ENCODE peak calls at places on chromosomes 5 and 9, in six cellular contexts. T is mammary epithelial cell, X is pancreas, U is brain microvascular endothelial cell, I is adrenal gland, P is fibroblast of lung. D is an unnamed sample. For H3K36me3, the result is how much of the 10 kb centered on the place peaks cover.

GRCh38 chr9:86034863-86035734 is 64.3 kb downstream of the GOLM1 start:
- DNase-seq in U (peak), X (peak), I (peak), T (peak), P (peak), D (peak)

GRCh38 chr5:176429972-176430371 is 13.6 kb upstream of the CLTB start:
- DNase-seq in I (no peak), X (no peak), U (no peak), T (no peak), P (no peak), D (no peak)

GRCh38 chr5:119273391-119273839 is 82.4 kb upstream of the TNFAIP8 start:
- DNase-seq in U (no peak), X (no peak), I (no peak), P (no peak), T (no peak), D (no peak)

GRCh38 chr5:122077451-122078115 is 476 bp downstream of the LOX start:
- DNase-seq in U (peak), X (peak), P (no peak), I (peak), T (peak), D (no peak)

GRCh38 chr9:2809692-2810423 is 34.0 kb downstream of the PUM3 start:
- DNase-seq in T (no peak), I (peak), P (peak), U (peak), X (no peak), D (peak)

GRCh38 chr5:66197764-66198405 is 53.8 kb downstream of the SREK1 start:
- DNase-seq in P (peak), T (no peak), U (peak), I (no peak), X (no peak), D (no peak)

GRCh38 chr5:156147948-156148285 is 179.0 kb upstream of the SGCD start:
- DNase-seq in X (no peak), U (no peak), T (no peak), P (peak), I (no peak), D (no peak)

GRCh38 chr5:167684251-167684650 is 607.2 kb upstream of the WWC1 start:
- DNase-seq in X (no peak), I (no peak), T (peak), P (peak), U (no peak), D (peak)

GRCh38 chr9:10366171-10366779 is 246.5 kb downstream of the PTPRD start:
- DNase-seq in T (peak), X (peak), U (peak), P (peak), I (no peak), D (peak)

GRCh38 chr9:98083566-98084135 is 27.1 kb downstream of the NANS start:
- DNase-seq in I (no peak), X (no peak), P (no peak), U (no peak), T (no peak), D (no peak)

GRCh38 chr9:133619791-133620190 is 10.6 kb upstream of the FAM163B start:
- DNase-seq in T (no peak), I (no peak), U (no peak), X (no peak), P (no peak), D (no peak)

GRCh38 chr9:137387034-137387890 is 35.7 kb downstream of the EXD3 start:
- DNase-seq in I (no peak), P (no peak), X (no peak), T (no peak), U (no peak), D (no peak)

GRCh38 chr5:69450116-69450515 is 35.2 kb downstream of the MARVELD2 start:
- DNase-seq in P (peak), X (no peak), T (peak), U (peak), I (no peak), D (peak)

GRCh38 chr9:15505927-15506326 is 4.8 kb downstream of the PSIP1 start:
- DNase-seq in X (no peak), P (no peak), I (no peak), T (no peak), U (no peak), D (no peak)

GRCh38 chr5:72661405-72661804 is 154.2 kb upstream of the ZNF366 start:
- DNase-seq in I (no peak), P (peak), T (no peak), U (no peak), X (no peak), D (peak)

GRCh38 chr5:101018299-101018698 is 115.2 kb upstream of the ST8SIA4 start:
- DNase-seq in I (no peak), T (no peak), X (no peak), U (no peak), P (peak), D (no peak)

GRCh38 chr5:147051193-147051592 is 172.6 kb upstream of the PPP2R2B start:
- DNase-seq in T (peak), U (no peak), P (peak), I (no peak), X (no peak), D (no peak)

GRCh38 chr5:17990168-17990567 is 355.9 kb downstream of the TAF11L14 start:
- DNase-seq in X (no peak), P (no peak), U (no peak), I (no peak), T (no peak), D (no peak)

GRCh38 chr5:107365355-107366109 is 305.2 kb downstream of the EFNA5 start:
- DNase-seq in X (no peak), I (no peak), U (peak), T (no peak), P (peak), D (peak)

GRCh38 chr5:44809956-44810276 is 1.2 kb downstream of the MRPS30 start:
- DNase-seq in X (no peak), U (no peak), I (no peak), T (no peak), P (no peak), D (no peak)

GRCh38 chr9:95025213-95026170 is 292.0 kb downstream of the FANCC start:
- DNase-seq in I (peak), X (peak), T (peak), P (peak), U (peak), D (no peak)

GRCh38 chr5:65969539-65970393 is 43.4 kb downstream of the ERBIN start:
- DNase-seq in X (no peak), T (no peak), P (no peak), I (no peak), U (no peak), D (no peak)

GRCh38 chr5:35253582-35253981 is 23.3 kb upstream of the PRLR start:
- DNase-seq in T (no peak), X (no peak), U (no peak), I (no peak), P (no peak), D (no peak)

GRCh38 chr5:136655429-136655828 is 290.1 kb upstream of the TRPC7 start:
- DNase-seq in T (no peak), I (no peak), P (peak), X (no peak), U (peak), D (peak)

GRCh38 chr9:122190597-122191381 is 31.1 kb downstream of the MORN5 start:
- DNase-seq in U (no peak), X (no peak), I (no peak), P (no peak), T (peak), D (peak)

GRCh38 chr5:149358294-149358651 is 427 bp downstream of the PCYOX1L start:
- DNase-seq in P (no peak), T (no peak), X (peak), U (no peak), I (peak), D (no peak)

GRCh38 chr5:174424219-174425053 is 299.9 kb upstream of the MSX2 start:
- DNase-seq in X (no peak), I (peak), U (no peak), P (no peak), T (no peak), D (no peak)

GRCh38 chr5:8517461-8517860 is 648.5 kb downstream of the MTRR start:
- DNase-seq in X (no peak), U (peak), T (peak), P (no peak), I (no peak), D (peak)

GRCh38 chr9:83239787-83240186 is 176.8 kb upstream of the RASEF start:
- DNase-seq in P (no peak), X (no peak), I (no peak), T (no peak), U (no peak), D (no peak)

GRCh38 chr9:120768247-120768646 is 25.0 kb downstream of the FBXW2 start:
- DNase-seq in P (no peak), T (no peak), I (no peak), X (no peak), U (no peak), D (no peak)

GRCh38 chr5:150626853-150627276 is 13.6 kb upstream of the SYNPO start:
- DNase-seq in X (peak), I (peak), P (peak), T (peak), U (no peak), D (peak)

GRCh38 chr9:34654317-34655083 is 2.5 kb downstream of the IL11RA start:
- DNase-seq in T (no peak), I (peak), P (no peak), U (no peak), X (peak), D (no peak)

GRCh38 chr9:6877671-6878161 is 119.9 kb downstream of the KDM4C start:
- DNase-seq in X (no peak), P (peak), I (no peak), U (peak), T (peak), D (peak)

GRCh38 chr9:131860430-131860829 is 120.6 kb upstream of the RAPGEF1 start:
- DNase-seq in I (no peak), U (no peak), P (no peak), T (no peak), X (no peak), D (no peak)

GRCh38 chr9:131854906-131855504 is 115.1 kb upstream of the RAPGEF1 start:
- DNase-seq in I (no peak), X (no peak), P (peak), U (no peak), T (no peak), D (no peak)

GRCh38 chr9:131853434-131853833 is 113.6 kb upstream of the RAPGEF1 start:
- DNase-seq in T (no peak), X (no peak), P (no peak), U (no peak), I (no peak), D (no peak)

GRCh38 chr9:131854334-131854733 is 114.5 kb upstream of the RAPGEF1 start:
- DNase-seq in P (no peak), X (no peak), I (no peak), T (no peak), U (no peak), D (no peak)

GRCh38 chr9:131856105-131856504 is 116.2 kb upstream of the RAPGEF1 start:
- DNase-seq in U (no peak), X (no peak), T (no peak), I (no peak), P (no peak), D (no peak)
- TF ChIP-seq CTCF in U (peak), X (no peak), T (no peak), I (no peak), P (no peak), D (no peak)

GRCh38 chr9:27618066-27618465 is 44.8 kb upstream of the C9orf72 start:
- DNase-seq in P (no peak), T (no peak), U (no peak), I (no peak), X (no peak), D (peak)

GRCh38 chr9:27614551-27614950 is 41.3 kb upstream of the C9orf72 start:
- DNase-seq in P (no peak), T (no peak), I (no peak), U (no peak), X (no peak), D (no peak)

GRCh38 chr9:27622688-27623340 is 49.5 kb upstream of the C9orf72 start:
- DNase-seq in P (no peak), T (no peak), X (no peak), U (no peak), I (no peak), D (peak)

GRCh38 chr9:27619743-27620142 is 46.5 kb upstream of the C9orf72 start:
- DNase-seq in X (no peak), U (no peak), I (no peak), T (no peak), P (no peak), D (no peak)
- H3K4me3 ChIP-seq in X (no peak), U (no peak), I (no peak), T (no peak), P (no peak), D (no peak)

DNA sequence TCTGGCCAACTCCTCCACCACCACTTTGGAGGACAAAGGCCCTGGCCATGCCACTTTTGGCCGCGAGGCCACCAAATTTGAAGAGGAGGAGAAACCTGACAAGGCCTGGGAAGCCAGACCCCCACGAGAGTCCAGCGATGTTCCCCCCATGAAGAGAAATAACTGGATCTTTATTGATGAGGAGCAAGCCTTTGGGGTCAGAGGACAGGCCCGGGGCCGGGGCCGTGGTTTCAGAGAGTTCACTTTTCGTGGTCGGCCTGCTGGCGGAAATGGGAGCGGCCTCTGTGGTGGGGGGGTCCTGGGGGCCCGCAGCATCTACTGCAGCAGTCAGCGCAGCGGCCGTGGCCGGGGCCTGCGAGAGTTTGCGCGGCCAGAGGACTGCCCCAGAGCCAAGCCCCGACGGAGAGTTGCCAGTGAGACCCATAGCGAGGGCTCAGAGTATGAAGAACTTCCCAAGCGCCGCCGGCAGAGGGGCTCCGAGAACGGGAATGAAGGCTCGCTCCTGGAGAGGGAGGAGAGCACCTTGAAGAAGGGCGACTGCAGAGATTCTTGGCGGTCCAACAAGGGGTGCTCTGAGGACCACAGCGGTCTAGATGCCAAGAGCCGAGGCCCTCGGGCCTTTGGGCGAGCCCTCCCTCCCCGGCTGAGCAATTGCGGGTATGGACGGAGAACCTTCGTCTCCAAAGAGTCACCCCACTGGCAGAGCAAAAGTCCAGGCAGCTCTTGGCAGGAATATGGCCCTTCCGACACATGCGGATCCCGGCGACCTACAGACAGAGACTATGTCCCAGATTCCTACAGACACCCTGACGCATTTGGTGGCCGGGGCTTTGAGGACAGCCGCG is 27.4 kb upstream of the POMT1 start:
- DNase-seq in U (no peak), I (no peak), P (no peak), T (no peak), X (no peak), D (no peak)
- H3K36me3 ChIP-seq in U (half or more), I (half or more), P (under half), T (under half), X (half or more), D (half or more)

DNA sequence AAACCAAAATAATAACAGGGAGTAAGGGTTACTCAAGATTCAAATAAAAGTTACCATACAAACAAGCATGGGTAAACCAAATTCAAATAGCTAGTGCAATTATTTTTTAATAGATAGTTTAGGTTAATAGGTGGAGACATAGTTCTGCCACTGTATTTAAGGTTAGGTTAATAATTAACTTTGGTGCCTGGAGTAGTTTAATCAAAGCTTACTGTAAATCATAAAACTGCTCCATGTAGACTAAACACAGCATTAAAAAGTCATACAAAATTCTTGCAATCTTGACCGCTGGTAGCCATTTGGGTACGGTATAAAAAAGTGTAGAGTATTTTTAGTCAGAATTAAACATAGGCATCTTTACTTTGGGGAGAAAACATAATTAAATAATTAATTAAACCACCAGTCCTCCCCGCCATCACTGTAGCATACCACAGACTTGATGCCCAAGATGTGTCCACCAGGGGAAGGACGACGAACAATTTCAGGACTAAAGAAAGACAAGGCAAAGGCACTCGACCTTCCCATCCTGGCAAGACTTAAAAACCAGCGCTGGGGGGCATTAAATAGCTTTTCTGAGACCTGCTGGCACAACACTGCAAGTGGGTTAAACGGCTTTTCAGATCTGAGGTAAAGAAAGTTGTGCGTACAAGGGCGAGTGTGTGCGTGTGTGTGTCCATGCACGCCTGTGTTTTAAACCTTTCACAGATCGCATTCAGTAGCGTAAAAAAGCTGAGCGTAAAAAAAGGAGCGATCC is 2.9 kb downstream of the SEMA6A start:
- DNase-seq in T (no peak), X (no peak), U (no peak), I (no peak), P (no peak), D (no peak)
- TF ChIP-seq CTCF in T (no peak), X (no peak), U (peak), I (peak), P (no peak), D (no peak)

GRCh38 chr9:109311731-109312130 is 9.1 kb downstream of the EPB41L4B start:
- DNase-seq in I (no peak), T (peak), U (no peak), P (no peak), X (no peak), D (no peak)
- H3K4me3 ChIP-seq in I (no peak), T (no peak), U (no peak), P (no peak), X (no peak), D (no peak)

D was measured in bronchial epithelial cell.